ENCODE peak calls at places on chromosome 7, in five cellular contexts. One of them, this sample, is unnamed. For H3K9me3, the result is how much of the 10 kb centered on the place peaks cover.

GRCh38 chr7:72321637-72322036 is 90.5 kb downstream of the CALN1 start:
- DNase-seq in left ventricle myocardium inferior: no peak
- DNase-seq in heart left ventricle: no peak
- DNase-seq in WERI-Rb-1: no peak
- DNase-seq in breast epithelium: no peak
- DNase-seq in this sample: no peak

GRCh38 chr7:42107484-42107883 is 129.5 kb downstream of the GLI3 start:
- DNase-seq in WERI-Rb-1: no peak
- DNase-seq in heart left ventricle: no peak
- DNase-seq in breast epithelium: no peak
- DNase-seq in left ventricle myocardium inferior: no peak
- DNase-seq in this sample: no peak

GRCh38 chr7:960269-960871 is 5.9 kb upstream of the ADAP1 start:
- DNase-seq in left ventricle myocardium inferior: peak
- DNase-seq in breast epithelium: no peak
- DNase-seq in WERI-Rb-1: no peak
- DNase-seq in heart left ventricle: peak
- DNase-seq in this sample: no peak

GRCh38 chr7:132536646-132537395 is 39.4 kb downstream of the PLXNA4 start:
- DNase-seq in heart left ventricle: no peak
- DNase-seq in breast epithelium: no peak
- DNase-seq in WERI-Rb-1: no peak
- DNase-seq in left ventricle myocardium inferior: no peak
- DNase-seq in this sample: no peak

GRCh38 chr7:29841926-29842671 is 35.8 kb downstream of the WIPF3 start:
- DNase-seq in WERI-Rb-1: peak
- DNase-seq in left ventricle myocardium inferior: no peak
- DNase-seq in breast epithelium: no peak
- DNase-seq in heart left ventricle: no peak
- DNase-seq in this sample: no peak

GRCh38 chr7:28533731-28534531 is 121.6 kb downstream of the CREB5 start:
- DNase-seq in left ventricle myocardium inferior: peak
- DNase-seq in breast epithelium: no peak
- DNase-seq in heart left ventricle: no peak
- DNase-seq in WERI-Rb-1: no peak
- DNase-seq in this sample: peak

GRCh38 chr7:141072548-141073172 is 1.2 kb upstream of the TMEM178B start:
- DNase-seq in breast epithelium: peak
- DNase-seq in WERI-Rb-1: peak
- DNase-seq in heart left ventricle: peak
- DNase-seq in left ventricle myocardium inferior: peak
- DNase-seq in this sample: peak

GRCh38 chr7:128162666-128163065 is 78.4 kb upstream of the LEP start:
- DNase-seq in heart left ventricle: no peak
- DNase-seq in breast epithelium: no peak
- DNase-seq in left ventricle myocardium inferior: no peak
- DNase-seq in WERI-Rb-1: no peak
- DNase-seq in this sample: no peak

GRCh38 chr7:97179454-97180104 is 62.1 kb downstream of the SDHAF3 start:
- DNase-seq in WERI-Rb-1: peak
- DNase-seq in left ventricle myocardium inferior: no peak
- DNase-seq in heart left ventricle: no peak
- DNase-seq in breast epithelium: no peak
- DNase-seq in this sample: no peak

GRCh38 chr7:133705596-133705995 is 421.5 kb upstream of the LRGUK start:
- DNase-seq in WERI-Rb-1: no peak
- DNase-seq in heart left ventricle: no peak
- DNase-seq in left ventricle myocardium inferior: no peak
- DNase-seq in breast epithelium: no peak
- DNase-seq in this sample: no peak

GRCh38 chr7:127347567-127348246 is 44.8 kb downstream of the ZNF800 start:
- DNase-seq in breast epithelium: peak
- DNase-seq in heart left ventricle: peak
- DNase-seq in left ventricle myocardium inferior: peak
- DNase-seq in WERI-Rb-1: peak
- DNase-seq in this sample: peak

GRCh38 chr7:70093496-70093895 is 495.2 kb downstream of the AUTS2 start:
- DNase-seq in heart left ventricle: no peak
- DNase-seq in left ventricle myocardium inferior: no peak
- DNase-seq in WERI-Rb-1: peak
- DNase-seq in breast epithelium: no peak
- DNase-seq in this sample: no peak

GRCh38 chr7:22601812-22602568 is 102.0 kb upstream of the STEAP1B start:
- DNase-seq in breast epithelium: no peak
- DNase-seq in left ventricle myocardium inferior: no peak
- DNase-seq in heart left ventricle: no peak
- DNase-seq in WERI-Rb-1: no peak
- DNase-seq in this sample: no peak

GRCh38 chr7:116527521-116527920 is 2.7 kb downstream of the CAV1 start:
- DNase-seq in left ventricle myocardium inferior: no peak
- DNase-seq in WERI-Rb-1: no peak
- DNase-seq in breast epithelium: no peak
- DNase-seq in heart left ventricle: no peak
- DNase-seq in this sample: no peak

GRCh38 chr7:105815580-105815979 is 60.8 kb downstream of the ATXN7L1 start:
- DNase-seq in breast epithelium: no peak
- DNase-seq in heart left ventricle: no peak
- DNase-seq in WERI-Rb-1: no peak
- DNase-seq in left ventricle myocardium inferior: no peak
- DNase-seq in this sample: no peak

GRCh38 chr7:86012955-86013354 is 630.8 kb upstream of the GRM3 start:
- DNase-seq in breast epithelium: no peak
- DNase-seq in WERI-Rb-1: no peak
- DNase-seq in heart left ventricle: no peak
- DNase-seq in left ventricle myocardium inferior: no peak
- DNase-seq in this sample: no peak

GRCh38 chr7:77903597-77903996 is 105.0 kb downstream of the PHTF2 start:
- DNase-seq in heart left ventricle: no peak
- DNase-seq in WERI-Rb-1: no peak
- DNase-seq in breast epithelium: no peak
- DNase-seq in left ventricle myocardium inferior: no peak
- DNase-seq in this sample: peak

GRCh38 chr7:113289140-113289740 is 170.9 kb upstream of the SMIM30 start:
- DNase-seq in breast epithelium: no peak
- DNase-seq in heart left ventricle: no peak
- DNase-seq in WERI-Rb-1: peak
- DNase-seq in left ventricle myocardium inferior: no peak
- DNase-seq in this sample: no peak

GRCh38 chr7:142645777-142646176 is 103.5 kb upstream of the PRSS1 start:
- DNase-seq in heart left ventricle: no peak
- DNase-seq in left ventricle myocardium inferior: no peak
- DNase-seq in breast epithelium: no peak
- DNase-seq in WERI-Rb-1: peak
- DNase-seq in this sample: no peak

GRCh38 chr7:108090791-108091460 is 39.2 kb downstream of the LAMB4 start:
- DNase-seq in heart left ventricle: no peak
- DNase-seq in WERI-Rb-1: no peak
- DNase-seq in breast epithelium: no peak
- DNase-seq in left ventricle myocardium inferior: no peak
- DNase-seq in this sample: no peak

GRCh38 chr7:123190109-123190831 is 9.5 kb downstream of the SLC13A1 start:
- DNase-seq in heart left ventricle: no peak
- DNase-seq in WERI-Rb-1: no peak
- DNase-seq in left ventricle myocardium inferior: no peak
- DNase-seq in breast epithelium: no peak
- DNase-seq in this sample: no peak

GRCh38 chr7:12646139-12646538 is 41.3 kb upstream of the ARL4A start:
- DNase-seq in WERI-Rb-1: no peak
- DNase-seq in breast epithelium: no peak
- DNase-seq in left ventricle myocardium inferior: no peak
- DNase-seq in heart left ventricle: no peak
- DNase-seq in this sample: no peak

GRCh38 chr7:77504951-77505350 is 32.1 kb upstream of the PTPN12 start:
- DNase-seq in breast epithelium: no peak
- DNase-seq in left ventricle myocardium inferior: no peak
- DNase-seq in WERI-Rb-1: no peak
- DNase-seq in heart left ventricle: no peak
- DNase-seq in this sample: no peak

GRCh38 chr7:151366872-151367207 is 25.2 kb downstream of the NUB1 start:
- DNase-seq in breast epithelium: no peak
- DNase-seq in WERI-Rb-1: no peak
- DNase-seq in left ventricle myocardium inferior: no peak
- DNase-seq in heart left ventricle: no peak
- DNase-seq in this sample: no peak

GRCh38 chr7:12064716-12065115 is 146.4 kb upstream of the TMEM106B start:
- DNase-seq in heart left ventricle: no peak
- DNase-seq in WERI-Rb-1: no peak
- DNase-seq in breast epithelium: no peak
- DNase-seq in left ventricle myocardium inferior: no peak
- DNase-seq in this sample: no peak

GRCh38 chr7:118949031-118949430 is 724.5 kb downstream of the ANKRD7 start:
- DNase-seq in left ventricle myocardium inferior: no peak
- DNase-seq in heart left ventricle: no peak
- DNase-seq in WERI-Rb-1: no peak
- DNase-seq in breast epithelium: no peak
- DNase-seq in this sample: no peak

GRCh38 chr7:108358553-108358952 is 97.7 kb downstream of the NRCAM start:
- DNase-seq in left ventricle myocardium inferior: no peak
- DNase-seq in breast epithelium: no peak
- DNase-seq in heart left ventricle: no peak
- DNase-seq in WERI-Rb-1: no peak
- DNase-seq in this sample: no peak

GRCh38 chr7:140551334-140552239 is 72.3 kb upstream of the MKRN1 start:
- DNase-seq in WERI-Rb-1: no peak
- DNase-seq in left ventricle myocardium inferior: no peak
- DNase-seq in breast epithelium: no peak
- DNase-seq in heart left ventricle: no peak
- DNase-seq in this sample: no peak

GRCh38 chr7:11591943-11592342 is 240.1 kb downstream of the THSD7A start:
- DNase-seq in heart left ventricle: no peak
- DNase-seq in breast epithelium: no peak
- DNase-seq in left ventricle myocardium inferior: no peak
- DNase-seq in WERI-Rb-1: no peak
- DNase-seq in this sample: no peak

GRCh38 chr7:10802011-10802410 is 171.7 kb upstream of the PHF14 start:
- DNase-seq in left ventricle myocardium inferior: no peak
- DNase-seq in heart left ventricle: no peak
- DNase-seq in breast epithelium: no peak
- DNase-seq in WERI-Rb-1: no peak
- DNase-seq in this sample: no peak

GRCh38 chr7:147999962-148000361 is 590.6 kb upstream of the C7orf33 start:
- DNase-seq in left ventricle myocardium inferior: no peak
- DNase-seq in WERI-Rb-1: no peak
- DNase-seq in heart left ventricle: no peak
- DNase-seq in breast epithelium: no peak
- DNase-seq in this sample: no peak

GRCh38 chr7:147992698-147993097 is 597.9 kb upstream of the C7orf33 start:
- DNase-seq in WERI-Rb-1: no peak
- DNase-seq in heart left ventricle: no peak
- DNase-seq in breast epithelium: no peak
- DNase-seq in left ventricle myocardium inferior: no peak
- DNase-seq in this sample: no peak

DNA sequence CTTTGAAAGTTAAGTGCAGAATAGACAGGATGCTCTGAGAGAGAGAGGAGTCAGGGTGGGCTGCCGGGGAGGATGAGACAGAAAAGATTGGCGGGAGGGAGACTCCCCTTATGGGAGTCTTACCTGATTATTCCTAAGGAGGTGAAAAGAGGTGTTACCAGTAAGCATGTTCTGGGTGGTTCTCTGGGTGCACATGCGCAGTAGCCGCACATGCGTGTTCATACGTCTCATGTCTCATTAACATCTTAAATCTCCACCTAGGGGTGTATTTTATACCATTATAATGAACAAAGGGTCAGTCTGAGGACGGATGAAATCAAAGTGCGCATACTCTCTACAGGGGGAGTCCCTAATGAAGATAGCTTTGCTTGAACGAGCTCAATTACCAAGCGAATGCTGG is 592.9 kb upstream of the C7orf33 start:
- DNase-seq in left ventricle myocardium inferior: no peak
- DNase-seq in WERI-Rb-1: no peak
- DNase-seq in breast epithelium: no peak
- DNase-seq in heart left ventricle: no peak
- DNase-seq in this sample: no peak
- H3K4me3 ChIP-seq in left ventricle myocardium inferior: no peak
- H3K4me3 ChIP-seq in WERI-Rb-1: no peak
- H3K4me3 ChIP-seq in breast epithelium: no peak
- H3K4me3 ChIP-seq in heart left ventricle: no peak
- H3K4me3 ChIP-seq in this sample: no peak

GRCh38 chr7:158563051-158563450 is 24.6 kb downstream of the PTPRN2 start:
- DNase-seq in heart left ventricle: no peak
- DNase-seq in breast epithelium: no peak
- DNase-seq in WERI-Rb-1: no peak
- DNase-seq in left ventricle myocardium inferior: no peak
- DNase-seq in this sample: no peak
- H3K9me3 ChIP-seq in heart left ventricle: under half
- H3K9me3 ChIP-seq in breast epithelium: under half
- H3K9me3 ChIP-seq in WERI-Rb-1: under half
- H3K9me3 ChIP-seq in left ventricle myocardium inferior: under half
- H3K9me3 ChIP-seq in this sample: under half

GRCh38 chr7:47535033-47535703 is 46.7 kb downstream of the TNS3 start:
- DNase-seq in heart left ventricle: no peak
- DNase-seq in breast epithelium: no peak
- DNase-seq in left ventricle myocardium inferior: no peak
- DNase-seq in WERI-Rb-1: no peak
- DNase-seq in this sample: no peak
- TF ChIP-seq CTCF in heart left ventricle: no peak
- TF ChIP-seq CTCF in breast epithelium: no peak
- TF ChIP-seq CTCF in left ventricle myocardium inferior: no peak
- TF ChIP-seq CTCF in WERI-Rb-1: no peak
- TF ChIP-seq CTCF in this sample: no peak

GRCh38 chr7:80134105-80134535 is 511 bp upstream of the GNAI1 start:
- DNase-seq in WERI-Rb-1: no peak
- DNase-seq in breast epithelium: no peak
- DNase-seq in left ventricle myocardium inferior: no peak
- DNase-seq in heart left ventricle: no peak
- DNase-seq in this sample: no peak
- H3K4me3 ChIP-seq in WERI-Rb-1: peak
- H3K4me3 ChIP-seq in breast epithelium: peak
- H3K4me3 ChIP-seq in left ventricle myocardium inferior: peak
- H3K4me3 ChIP-seq in heart left ventricle: peak
- H3K4me3 ChIP-seq in this sample: peak

DNA sequence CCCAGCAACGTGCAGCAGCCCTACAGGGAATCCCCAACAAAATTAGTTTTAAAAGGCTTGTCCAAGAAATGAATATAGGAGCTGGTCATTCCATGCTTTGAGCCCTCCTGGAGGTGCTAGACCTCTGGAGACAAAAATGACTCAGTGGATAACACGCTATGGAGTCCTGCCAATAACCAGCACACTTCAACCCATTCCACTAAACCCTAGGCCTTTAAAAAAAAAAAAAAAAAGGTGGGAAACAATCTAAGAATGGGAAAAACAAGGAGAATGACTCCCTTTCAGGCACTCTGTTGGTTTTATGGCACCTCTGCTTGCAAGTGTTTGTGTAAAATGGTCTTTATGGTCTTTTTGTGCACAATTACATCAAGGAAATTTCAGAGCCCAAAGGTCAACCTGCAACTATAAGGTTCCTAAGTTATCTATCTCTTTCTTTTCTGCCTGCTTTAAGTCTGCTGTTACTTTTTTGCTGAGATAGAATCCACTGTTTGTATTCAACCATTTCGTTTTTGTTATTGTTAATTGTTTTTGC is 21.3 kb downstream of the AVL9 start:
- DNase-seq in heart left ventricle: no peak
- DNase-seq in WERI-Rb-1: no peak
- DNase-seq in left ventricle myocardium inferior: no peak
- DNase-seq in breast epithelium: no peak
- DNase-seq in this sample: no peak
- H3K9me3 ChIP-seq in heart left ventricle: under half
- H3K9me3 ChIP-seq in WERI-Rb-1: under half
- H3K9me3 ChIP-seq in left ventricle myocardium inferior: under half
- H3K9me3 ChIP-seq in breast epithelium: under half
- H3K9me3 ChIP-seq in this sample: under half

This sample was measured in psoas muscle.